ENCODE peak calls at places on chromosomes 11 and 22, in ten cellular contexts. W, X, L, Y, F, H, G, J, V and P are unnamed samples.

GRCh38 chr22:32205974-32206773 is 1.3 kb upstream of the RFPL2 start:
- DNase-seq in G (no peak), X (no peak), Y (no peak), F (no peak), L (no peak), W (no peak), J (no peak), H (peak; percentile 19), V (no peak), P (no peak)

GRCh38 chr22:27474711-27475547 is 326.6 kb downstream of the MN1 start:
- DNase-seq in J (peak; percentile 38), W (peak; percentile 89), V (peak; percentile 45), F (no peak), L (peak; percentile 28), H (peak; percentile 68), Y (peak; percentile 71), G (peak; percentile 94), X (peak; percentile 86), P (no peak)

GRCh38 chr11:6362185-6362867 is 27.9 kb upstream of the SMPD1 start:
- DNase-seq in J (peak; percentile 67), W (no peak), V (no peak), Y (no peak), F (peak; percentile 32), H (no peak), L (no peak), G (no peak), X (no peak), P (no peak)

GRCh38 chr11:131694526-131695424 is 324.4 kb downstream of the NTM start:
- DNase-seq in J (peak; percentile 83), Y (no peak), V (peak; percentile 63), H (peak; percentile 59), G (peak; percentile 69), W (peak; percentile 93), L (peak; percentile 47), F (peak; percentile 86), X (no peak), P (peak; percentile 84)

GRCh38 chr22:47192106-47192650 is 429.7 kb downstream of the TBC1D22A start:
- DNase-seq in L (no peak), W (no peak), Y (no peak), F (no peak), V (peak; percentile 17), G (no peak), H (no peak), X (no peak), J (peak; percentile 13), P (no peak)

GRCh38 chr22:33577862-33578411 is 342.3 kb downstream of the LARGE1 start:
- DNase-seq in F (no peak), V (no peak), H (peak; percentile 53), G (no peak), X (peak; percentile 78), W (peak; percentile 65), Y (no peak), J (peak; percentile 30), L (no peak), P (no peak)

GRCh38 chr11:114848027-114848426 is 169.7 kb downstream of the NXPE2 start:
- DNase-seq in Y (no peak), G (no peak), X (no peak), V (no peak), F (no peak), L (no peak), H (no peak), J (no peak), W (no peak), P (no peak)

GRCh38 chr11:4606231-4607015 is 1.6 kb downstream of the TRIM68 start:
- DNase-seq in F (no peak), X (no peak), L (no peak), J (no peak), Y (no peak), G (peak; percentile 8), H (no peak), W (no peak), V (no peak), P (no peak)

GRCh38 chr11:69116671-69117070 is 39.1 kb upstream of the SMIM38 start:
- DNase-seq in G (no peak), F (no peak), L (no peak), H (no peak), J (no peak), V (no peak), X (no peak), Y (no peak), W (no peak), P (no peak)

GRCh38 chr11:69113646-69114340 is 41.9 kb upstream of the SMIM38 start:
- DNase-seq in Y (no peak), L (no peak), V (no peak), F (no peak), H (no peak), X (no peak), G (no peak), J (no peak), W (no peak), P (no peak)

GRCh38 chr11:69115586-69116560 is 39.9 kb upstream of the SMIM38 start:
- DNase-seq in F (peak; percentile 77), X (no peak), W (no peak), V (no peak), J (peak; percentile 87), L (no peak), H (no peak), Y (no peak), G (no peak), P (no peak)

GRCh38 chr11:69114362-69114761 is 41.4 kb upstream of the SMIM38 start:
- DNase-seq in H (no peak), X (no peak), Y (no peak), F (no peak), W (no peak), J (no peak), L (no peak), G (no peak), V (no peak), P (no peak)

DNA sequence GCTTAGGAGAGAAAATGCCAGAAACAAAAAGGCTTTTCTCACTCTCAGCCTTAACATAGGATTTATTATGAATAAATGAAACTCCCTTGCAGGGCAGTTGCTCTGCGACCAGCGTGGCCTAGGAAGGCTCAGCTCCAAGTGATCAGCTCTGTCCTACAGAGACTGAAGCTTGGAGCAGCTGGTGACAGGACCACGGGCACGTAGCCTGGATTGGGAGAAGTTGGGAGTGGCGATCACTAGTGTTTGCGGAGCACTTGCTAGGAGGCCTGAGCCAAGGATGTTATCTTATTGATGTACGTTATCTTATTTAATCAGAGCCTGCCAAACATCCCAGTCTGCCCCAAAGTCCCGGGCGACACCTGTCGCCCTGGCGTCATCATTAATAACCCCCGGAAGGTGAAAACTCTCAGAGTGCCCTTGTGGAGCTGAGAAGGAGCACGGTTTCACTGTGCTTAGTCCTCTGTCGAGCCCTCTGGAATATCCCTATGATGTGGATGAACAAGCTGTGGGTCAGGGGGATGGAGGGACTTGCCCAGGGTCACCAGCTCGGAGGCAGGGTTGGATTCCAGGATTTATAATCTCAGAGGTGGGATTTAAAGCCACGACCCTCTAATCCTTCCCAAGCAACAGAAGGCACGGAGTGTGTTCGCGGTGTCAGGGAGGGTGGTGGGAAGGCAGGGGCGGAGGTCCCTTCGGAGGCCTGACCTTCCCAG is 40.8 kb upstream of the SMIM38 start:
- DNase-seq in X (no peak), J (no peak), V (no peak), L (no peak), Y (no peak), W (no peak), H (no peak), G (no peak), F (peak; percentile 65), P (no peak)
- H3K4me3 ChIP-seq in X (no peak overlapping the region), J (no peak overlapping the region), V (no peak overlapping the region), L (no peak overlapping the region), Y (no peak overlapping the region), W (no peak overlapping the region), H (no peak overlapping the region), G (no peak overlapping the region), F (no peak overlapping the region), P (no peak overlapping the region)

DNA sequence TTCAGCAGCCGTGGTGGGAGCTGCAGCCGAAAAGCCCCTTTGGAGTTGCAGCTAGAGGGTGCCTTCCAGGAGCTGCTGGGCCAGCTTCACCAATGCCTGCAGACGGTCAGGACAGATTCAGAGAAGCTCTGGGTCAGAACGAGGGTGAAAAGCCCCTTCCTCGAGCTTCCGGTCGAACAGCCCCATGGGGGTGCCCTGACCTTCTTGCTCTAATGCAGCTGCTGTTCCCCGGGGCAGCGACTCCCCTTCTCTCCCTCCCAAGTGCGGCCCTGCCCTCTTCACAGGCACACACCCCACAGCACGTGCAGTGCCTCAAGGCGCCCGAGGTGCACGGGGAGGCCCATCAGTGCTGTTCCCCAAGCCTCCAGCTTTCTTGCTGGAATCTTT is 9.6 kb upstream of the IFITM3 start:
- DNase-seq in V (peak; percentile 19), G (no peak), W (no peak), F (no peak), H (no peak), L (peak; percentile 17), J (no peak), Y (no peak), X (no peak), P (peak; percentile 32)
- TF ChIP-seq CTCF in V (no peak), G (no peak), W (no peak), F (no peak), H (no peak), L (no peak), J (no peak), Y (no peak), X (no peak), P (no peak)

GRCh38 chr22:28736296-28737155 is 5.1 kb downstream of the CHEK2 start:
- DNase-seq in H (no peak), W (no peak), V (no peak), G (no peak), F (no peak), J (no peak), Y (no peak), X (no peak), L (no peak), P (no peak)

GRCh38 chr22:28741758-28742561 is at the start of the genes CHEK2 and HSCB:
- DNase-seq in V (peak; percentile 99), F (peak; percentile 99), W (peak; percentile 99), X (peak; percentile 86), H (peak; percentile 97), J (peak; percentile 98), L (peak; percentile 99), G (peak; percentile 99), Y (peak; percentile 87), P (peak; percentile 98)

GRCh38 chr22:28743852-28744251 is 2.0 kb downstream of the HSCB start:
- DNase-seq in Y (no peak), X (no peak), V (no peak), F (no peak), L (no peak), W (no peak), G (no peak), J (no peak), H (no peak), P (no peak)

GRCh38 chr22:28742562-28742962 is 723 bp downstream of the HSCB start:
- DNase-seq in L (no peak), Y (no peak), J (no peak), H (no peak), X (no peak), F (no peak), V (no peak), G (no peak), W (no peak), P (no peak)

DNA sequence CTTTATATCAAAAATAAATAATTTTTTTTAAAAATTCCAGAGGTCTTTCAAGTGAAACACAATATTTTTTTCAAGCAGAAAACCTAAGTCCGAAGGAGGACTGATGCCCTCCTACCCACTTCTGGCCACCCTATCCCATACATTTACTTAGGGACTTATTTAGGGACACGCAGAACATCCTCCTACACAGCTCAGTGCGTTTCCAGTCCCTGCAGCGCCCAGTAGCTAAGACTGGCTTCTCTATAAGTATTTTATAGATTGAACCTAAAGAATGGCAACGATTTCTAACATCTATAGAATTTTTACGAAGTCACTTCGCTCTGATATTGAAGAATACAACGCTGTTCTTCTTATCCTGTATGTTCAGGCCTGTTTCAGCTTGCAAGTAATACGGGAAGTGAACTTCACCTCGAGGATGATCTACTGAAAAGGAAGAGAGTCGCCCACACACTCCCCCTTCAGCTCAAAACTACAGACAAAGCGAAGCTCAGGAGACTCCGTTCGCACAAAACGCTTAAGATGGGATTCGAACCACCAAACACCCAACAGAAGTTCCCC is 341 bp downstream of the CHEK2 start:
- DNase-seq in X (no peak), Y (no peak), J (no peak), G (no peak), F (no peak), W (no peak), H (no peak), L (no peak), V (no peak), P (no peak)
- H3K4me3 ChIP-seq in X (peak overlapping the region; percentile 95), Y (peak overlapping the region; percentile 73), J (peak overlapping the region; percentile 30), G (peak overlapping the region; percentile 73), F (peak overlapping the region; percentile 58), W (peak overlapping the region; percentile 13), H (peak overlapping the region; percentile 92), L (peak overlapping the region; percentile 81), V (peak overlapping the region; percentile 98), P (peak overlapping the region; percentile 80)

GRCh38 chr11:82797595-82797971 is 63.9 kb upstream of the FAM181B start:
- DNase-seq in G (no peak), W (no peak), F (no peak), X (no peak), V (no peak), L (no peak), H (no peak), Y (no peak), J (no peak), P (no peak)

GRCh38 chr11:82807646-82808045 is 74.0 kb upstream of the FAM181B start:
- DNase-seq in L (no peak), V (no peak), J (no peak), H (no peak), W (no peak), F (no peak), G (no peak), X (no peak), Y (no peak), P (no peak)

GRCh38 chr11:82796970-82797594 is 63.4 kb upstream of the FAM181B start:
- DNase-seq in H (no peak), Y (no peak), G (no peak), F (no peak), L (no peak), J (no peak), W (no peak), V (no peak), X (no peak), P (peak; percentile 44)

GRCh38 chr11:82802710-82803109 is 69.0 kb upstream of the FAM181B start:
- DNase-seq in F (no peak), W (no peak), H (no peak), L (no peak), G (no peak), J (no peak), Y (no peak), X (no peak), V (no peak), P (no peak)
- TF ChIP-seq CTCF in F (no peak), W (no peak), H (no peak), L (no peak), G (no peak), J (no peak), Y (no peak), X (no peak), V (no peak), P (no peak)